ENCODE peak calls at places on chromosomes 5 and 9, in ten cellular contexts. H, P, B, W, Y, O, L, G, F and T are unnamed samples.

GRCh38 chr9:110575952-110576351 is 3.6 kb downstream of the SVEP1 start:
- DNase-seq in P (no peak), B (peak; percentile 50), F (no peak), G (no peak), H (no peak), W (no peak), L (no peak), O (no peak), Y (no peak), T (no peak)

GRCh38 chr5:41157272-41157671 is 56.1 kb downstream of the C6 start:
- DNase-seq in H (no peak), P (no peak), F (no peak), Y (no peak), O (peak; percentile 68), W (no peak), G (no peak), B (no peak), L (no peak), T (no peak)

GRCh38 chr5:145243016-145243415 is 592.1 kb downstream of the PRELID2 start:
- DNase-seq in Y (no peak), W (no peak), L (no peak), B (no peak), G (no peak), H (no peak), O (no peak), F (no peak), P (no peak), T (no peak)

GRCh38 chr5:117803533-117803932 is 1184.8 kb downstream of the DTWD2 start:
- DNase-seq in L (no peak), B (peak; percentile 71), H (no peak), O (peak; percentile 43), G (no peak), F (no peak), P (no peak), W (no peak), Y (peak; percentile 91), T (peak; percentile 80)

GRCh38 chr5:67053229-67053628 is 143.4 kb downstream of the CD180 start:
- DNase-seq in O (no peak), H (no peak), Y (no peak), B (no peak), G (no peak), W (no peak), L (no peak), F (no peak), P (no peak), T (no peak)

GRCh38 chr9:20725675-20726074 is 41.6 kb downstream of the FOCAD start:
- DNase-seq in L (peak; percentile 16), B (no peak), G (no peak), Y (no peak), W (no peak), H (no peak), O (no peak), F (no peak), P (no peak), T (no peak)

GRCh38 chr5:68548959-68549676 is 333.6 kb downstream of the PIK3R1 start:
- DNase-seq in W (peak; percentile 75), Y (no peak), L (no peak), F (no peak), H (no peak), P (no peak), B (peak; percentile 89), G (no peak), O (peak; percentile 49), T (no peak)

GRCh38 chr5:129099184-129099570 is 4.6 kb downstream of the ISOC1 start:
- DNase-seq in F (no peak), O (peak; percentile 9), P (no peak), W (no peak), G (no peak), Y (no peak), B (no peak), L (no peak), H (no peak), T (no peak)

GRCh38 chr5:10034008-10034407 is 215.7 kb downstream of the ATPSCKMT start:
- DNase-seq in L (no peak), O (peak; percentile 60), B (no peak), Y (no peak), G (no peak), F (peak; percentile 96), H (no peak), W (no peak), P (no peak), T (no peak)

GRCh38 chr5:155193018-155193417 is 179.5 kb downstream of the KIF4B start:
- DNase-seq in B (no peak), O (no peak), G (no peak), L (no peak), W (no peak), H (no peak), P (no peak), F (peak; percentile 49), Y (no peak), T (no peak)

GRCh38 chr5:94972268-94972667 is 312.6 kb downstream of the MCTP1 start:
- DNase-seq in Y (no peak), G (no peak), F (no peak), P (no peak), B (no peak), H (no peak), W (no peak), L (no peak), O (no peak), T (no peak)

GRCh38 chr9:114899461-114899860 is 30.9 kb downstream of the TNFSF8 start:
- DNase-seq in F (no peak), H (no peak), L (no peak), P (no peak), G (no peak), W (no peak), Y (no peak), B (peak; percentile 18), O (no peak), T (no peak)

GRCh38 chr9:104941597-104941996 is 13.6 kb upstream of the ABCA1 start:
- DNase-seq in P (no peak), W (no peak), B (no peak), F (no peak), H (no peak), G (no peak), Y (no peak), O (no peak), L (no peak), T (no peak)

GRCh38 chr9:84750152-84750865 is 80.8 kb downstream of the NTRK2 start:
- DNase-seq in P (no peak), L (no peak), H (no peak), B (no peak), F (no peak), Y (peak; percentile 22), O (no peak), G (no peak), W (no peak), T (no peak)

GRCh38 chr9:23659346-23660006 is 166.6 kb downstream of the ELAVL2 start:
- DNase-seq in O (no peak), B (no peak), F (no peak), Y (no peak), P (no peak), W (no peak), H (no peak), G (no peak), L (no peak), T (no peak)

GRCh38 chr9:19342927-19343326 is 37.1 kb downstream of the RPS6 start:
- DNase-seq in H (no peak), B (peak; percentile 74), G (no peak), L (no peak), W (no peak), P (no peak), Y (no peak), O (peak; percentile 11), F (no peak), T (no peak)

GRCh38 chr5:78675956-78676727 is 27.6 kb upstream of the LHFPL2 start:
- DNase-seq in W (no peak), B (no peak), O (no peak), H (no peak), Y (no peak), F (no peak), P (no peak), G (no peak), L (peak; percentile 75), T (no peak)

GRCh38 chr5:92687793-92688467 is 893.1 kb downstream of the NR2F1-AS1 start:
- DNase-seq in Y (peak; percentile 15), W (peak; percentile 18), B (peak; percentile 92), G (no peak), F (peak; percentile 46), O (peak; percentile 80), H (no peak), L (no peak), P (no peak), T (no peak)

GRCh38 chr5:179827684-179828083 is 7.0 kb downstream of the SQSTM1 start:
- DNase-seq in L (no peak), O (peak; percentile 63), G (no peak), P (no peak), Y (peak; percentile 70), W (no peak), B (peak; percentile 69), F (no peak), H (no peak), T (no peak)

GRCh38 chr5:76331139-76331538 is 71.9 kb upstream of the IQGAP2 start:
- DNase-seq in G (peak; percentile 9), H (peak; percentile 16), B (no peak), L (no peak), O (no peak), Y (no peak), P (no peak), W (no peak), F (no peak), T (no peak)

GRCh38 chr9:115341401-115341800 is 223.4 kb upstream of the TNC start:
- DNase-seq in F (no peak), B (no peak), P (no peak), Y (no peak), W (no peak), L (no peak), O (no peak), G (no peak), H (no peak), T (no peak)

GRCh38 chr9:107213561-107214028 is 69.5 kb upstream of the RAD23B start:
- DNase-seq in G (no peak), O (peak; percentile 95), L (peak; percentile 56), B (peak; percentile 99), P (no peak), Y (peak; percentile 91), W (peak; percentile 44), F (no peak), H (no peak), T (peak; percentile 78)

GRCh38 chr9:69971643-69972449 is 71.8 kb upstream of the MAMDC2 start:
- DNase-seq in P (peak; percentile 84), H (peak; percentile 12), G (peak; percentile 14), W (peak; percentile 66), F (peak; percentile 73), O (peak; percentile 80), Y (peak; percentile 61), B (peak; percentile 65), L (peak; percentile 60), T (no peak)

GRCh38 chr5:54520438-54520846 is 2.9 kb downstream of the SNX18 start:
- DNase-seq in G (no peak), O (peak; percentile 59), B (no peak), H (no peak), L (no peak), F (no peak), Y (no peak), W (no peak), P (no peak), T (no peak)